ENCODE peak calls at places on chromosomes 7 and 10, in five cellular contexts. T, V, C, H and G are unnamed samples. For H3K9me3, the result is how much of the 10 kb centered on the place peaks cover.

GRCh38 chr10:29731760-29732159 is 97.0 kb upstream of the SVIL start:
- DNase-seq in T (no peak), V (no peak), C (no peak), H (no peak), G (no peak)

GRCh38 chr10:74314166-74314565 is 163.1 kb downstream of the ADK start:
- DNase-seq in T (no peak), V (no peak), C (no peak), H (no peak), G (no peak)

GRCh38 chr7:91913612-91914011 is 27.1 kb upstream of the AKAP9 start:
- DNase-seq in T (no peak), V (no peak), C (no peak), H (no peak), G (no peak)

GRCh38 chr10:59872892-59873463 is 33.4 kb downstream of the CCDC6 start:
- DNase-seq in T (no peak), V (no peak), C (no peak), H (peak), G (no peak)

GRCh38 chr10:2920638-2921037 is 146.7 kb upstream of the PFKP start:
- DNase-seq in T (no peak), V (no peak), C (no peak), H (no peak), G (no peak)

GRCh38 chr10:112585052-112585451 is 138.0 kb downstream of the VTI1A start:
- DNase-seq in T (no peak), V (peak), C (no peak), H (no peak), G (no peak)

GRCh38 chr7:107078517-107078966 is 34.0 kb downstream of the PRKAR2B start:
- DNase-seq in T (no peak), V (no peak), C (no peak), H (no peak), G (no peak)

GRCh38 chr7:149430197-149430596 is 30.7 kb downstream of the ZNF777 start:
- DNase-seq in T (no peak), V (no peak), C (no peak), H (no peak), G (no peak)

GRCh38 chr10:92241158-92241500 is 49.7 kb downstream of the CPEB3 start:
- DNase-seq in T (peak), V (no peak), C (peak), H (no peak), G (no peak)

DNA sequence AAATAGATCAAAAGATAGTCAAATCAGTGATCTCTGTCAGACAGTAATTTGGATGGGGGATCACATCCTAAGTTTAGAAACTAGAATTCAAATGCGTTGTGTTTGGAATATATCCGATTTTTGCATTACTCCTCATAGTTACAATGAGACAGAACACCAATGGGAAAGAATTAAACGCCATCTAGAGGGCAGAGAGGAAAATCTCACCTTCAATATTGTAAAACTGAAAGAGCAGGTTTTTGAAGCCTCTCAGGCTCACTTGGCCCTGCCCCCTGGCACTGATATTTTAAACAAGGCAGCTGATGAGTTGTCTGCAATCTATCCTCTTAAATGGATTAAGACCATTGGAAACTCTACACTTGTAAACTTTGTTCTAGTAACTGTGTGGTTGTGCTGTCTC is 17.7 kb downstream of the FRG2B start:
- DNase-seq in T (no peak), V (no peak), C (no peak), H (no peak), G (no peak)
- TF ChIP-seq CTCF in T (peak), V (no peak), C (peak), H (peak), G (no peak)

GRCh38 chr7:145959981-145960380 is 156.6 kb upstream of the CNTNAP2 start:
- DNase-seq in T (no peak), V (no peak), C (no peak), H (no peak), G (no peak)

GRCh38 chr7:145957160-145957890 is 159.3 kb upstream of the CNTNAP2 start:
- DNase-seq in T (no peak), V (no peak), C (no peak), H (no peak), G (no peak)
- H3K9me3 ChIP-seq in T (under half), V (under half), C (under half), H (under half), G (under half)

DNA sequence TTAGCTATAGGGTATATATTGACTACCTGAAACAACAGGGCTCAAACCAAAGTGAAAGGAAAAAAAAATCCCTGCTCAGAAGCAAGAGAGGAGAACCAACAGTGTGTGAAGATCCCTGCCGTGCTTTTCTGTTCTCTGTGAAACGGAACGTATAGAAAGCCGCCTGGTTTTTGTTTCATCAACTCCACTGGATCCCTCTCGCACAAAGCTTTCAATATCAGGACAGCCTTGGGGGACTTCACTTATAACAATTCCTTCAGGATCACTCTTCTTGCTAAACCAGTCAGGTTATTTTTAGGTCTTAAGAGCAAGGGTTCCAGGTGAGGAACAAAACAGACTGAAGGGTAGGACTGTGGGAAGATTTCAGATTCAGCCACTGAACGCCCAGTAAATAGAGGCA is 151.1 kb upstream of the CACNA2D1 start:
- DNase-seq in T (no peak), V (no peak), C (no peak), H (no peak), G (no peak)
- H3K27ac ChIP-seq in T (no peak), V (no peak), C (peak), H (no peak), G (no peak)

GRCh38 chr10:119620241-119620753 is 23.5 kb upstream of the TIAL1 start:
- DNase-seq in T (no peak), V (no peak), C (no peak), H (no peak), G (no peak)

GRCh38 chr10:119619215-119619614 is 22.5 kb upstream of the TIAL1 start:
- DNase-seq in T (no peak), V (no peak), C (no peak), H (no peak), G (no peak)

GRCh38 chr10:119614686-119615085 is 17.9 kb upstream of the TIAL1 start:
- DNase-seq in T (no peak), V (no peak), C (no peak), H (no peak), G (no peak)

GRCh38 chr10:119620771-119621384 is 24.1 kb upstream of the TIAL1 start:
- DNase-seq in T (no peak), V (no peak), C (no peak), H (no peak), G (no peak)

GRCh38 chr10:119616879-119617580 is 20.3 kb upstream of the TIAL1 start:
- DNase-seq in T (no peak), V (no peak), C (no peak), H (no peak), G (peak)
- TF ChIP-seq CTCF in T (no peak), V (no peak), C (no peak), H (no peak), G (no peak)

DNA sequence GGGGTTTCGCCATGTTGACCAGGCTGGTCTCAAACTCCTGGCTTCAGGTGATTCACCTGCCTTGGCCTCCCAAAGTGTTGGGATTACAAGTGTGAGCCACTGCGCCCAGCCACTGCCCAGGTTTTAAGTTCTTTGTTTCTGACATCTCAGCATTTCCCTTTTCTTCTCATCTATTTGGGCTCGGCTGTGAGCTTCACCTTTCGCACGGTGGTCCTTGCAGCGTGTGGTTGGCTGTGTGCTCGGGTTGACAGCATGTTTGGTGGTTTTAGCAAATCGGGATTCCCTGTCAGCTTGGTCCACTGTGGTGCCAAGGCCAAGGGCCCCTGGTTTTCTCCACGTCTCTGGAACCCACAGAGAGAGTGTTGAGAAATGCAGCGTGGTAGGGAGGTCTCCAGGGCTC is 138.8 kb downstream of the DNAJB6 start:
- DNase-seq in T (no peak), V (peak), C (no peak), H (no peak), G (no peak)
- H3K9me3 ChIP-seq in T (under half), V (under half), C (under half), H (under half), G (under half)

GRCh38 chr7:74059037-74059436 is 24.6 kb upstream of the LIMK1 start:
- DNase-seq in T (no peak), V (no peak), C (no peak), H (no peak), G (no peak)

GRCh38 chr7:74058486-74058885 is 25.1 kb upstream of the LIMK1 start:
- DNase-seq in T (no peak), V (no peak), C (no peak), H (no peak), G (no peak)

GRCh38 chr7:74057987-74058386 is 25.6 kb upstream of the LIMK1 start:
- DNase-seq in T (no peak), V (no peak), C (no peak), H (no peak), G (no peak)

GRCh38 chr7:74061840-74062539 is 21.6 kb upstream of the LIMK1 start:
- DNase-seq in T (peak), V (peak), C (no peak), H (peak), G (peak)

DNA sequence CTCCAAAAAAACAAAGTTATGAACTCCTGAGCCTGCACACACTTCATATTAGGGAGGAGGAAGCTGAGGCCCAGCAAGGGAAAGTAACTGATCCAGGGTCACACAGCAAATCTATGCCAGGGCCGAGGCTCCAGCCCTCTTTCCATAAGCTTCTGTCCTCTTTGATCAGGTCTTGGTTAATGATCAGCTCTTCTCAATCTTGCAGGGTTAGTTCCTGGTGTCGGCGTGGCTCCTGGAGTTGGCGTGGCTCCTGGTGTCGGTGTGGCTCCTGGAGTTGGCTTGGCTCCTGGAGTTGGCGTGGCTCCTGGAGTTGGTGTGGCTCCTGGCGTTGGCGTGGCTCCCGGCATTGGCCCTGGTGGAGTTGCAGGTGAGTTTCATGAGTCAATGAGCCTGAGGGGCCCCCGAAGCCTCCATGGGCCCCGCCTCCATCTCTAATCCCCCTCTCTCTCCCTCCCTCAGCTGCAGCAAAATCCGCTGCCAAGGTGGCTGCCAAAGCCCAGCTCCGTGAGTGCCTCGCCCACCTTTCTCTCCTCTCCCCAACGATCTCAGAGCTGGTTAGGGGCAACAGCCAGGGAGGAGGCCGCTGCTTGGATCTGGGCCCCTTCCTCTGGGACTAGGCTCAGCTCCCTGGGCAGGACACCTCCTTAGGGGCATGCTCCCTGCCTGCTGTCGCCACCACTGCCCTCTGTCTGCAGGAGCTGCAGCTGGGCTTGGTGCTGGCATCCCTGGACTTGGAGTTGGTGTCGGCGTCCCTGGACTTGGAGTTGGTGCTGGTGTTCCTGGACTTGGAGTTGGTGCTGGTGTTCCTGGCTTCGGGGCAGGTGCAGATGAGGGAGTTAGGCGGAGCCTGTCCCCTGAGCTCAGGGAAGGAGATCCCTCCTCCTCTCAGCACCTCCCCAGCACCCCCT is 23.7 kb upstream of the LIMK1 start:
- DNase-seq in T (peak), V (peak), C (peak), H (no peak), G (no peak)
- H3K27ac ChIP-seq in T (peak), V (peak), C (no peak), H (peak), G (no peak)

GRCh38 chr7:132757778-132758177 is 181.5 kb upstream of the PLXNA4 start:
- DNase-seq in T (no peak), V (no peak), C (no peak), H (no peak), G (no peak)

GRCh38 chr7:132752431-132752830 is 176.2 kb upstream of the PLXNA4 start:
- DNase-seq in T (no peak), V (no peak), C (no peak), H (no peak), G (no peak)

GRCh38 chr7:132756482-132756990 is 180.3 kb upstream of the PLXNA4 start:
- DNase-seq in T (no peak), V (no peak), C (no peak), H (no peak), G (no peak)

GRCh38 chr7:132758983-132759382 is 182.7 kb upstream of the PLXNA4 start:
- DNase-seq in T (no peak), V (no peak), C (no peak), H (no peak), G (no peak)

GRCh38 chr7:132755538-132756481 is 179.5 kb upstream of the PLXNA4 start:
- DNase-seq in T (no peak), V (no peak), C (no peak), H (no peak), G (no peak)
- TF ChIP-seq CTCF in T (no peak), V (no peak), C (peak), H (no peak), G (no peak)

GRCh38 chr7:123218866-123219265 is 19.1 kb upstream of the SLC13A1 start:
- DNase-seq in T (no peak), V (no peak), C (no peak), H (no peak), G (no peak)
- H3K9me3 ChIP-seq in T (under half), V (under half), C (under half), H (under half), G (under half)

GRCh38 chr10:69435966-69436520 is 15.2 kb upstream of the TSPAN15 start:
- DNase-seq in T (no peak), V (no peak), C (no peak), H (no peak), G (no peak)

GRCh38 chr10:69439813-69440506 is 11.3 kb upstream of the TSPAN15 start:
- DNase-seq in T (no peak), V (peak), C (peak), H (no peak), G (no peak)

GRCh38 chr10:69439350-69439739 is 11.9 kb upstream of the TSPAN15 start:
- DNase-seq in T (no peak), V (no peak), C (peak), H (no peak), G (no peak)

GRCh38 chr10:69437321-69438259 is 13.7 kb upstream of the TSPAN15 start:
- DNase-seq in T (no peak), V (no peak), C (no peak), H (no peak), G (no peak)

DNA sequence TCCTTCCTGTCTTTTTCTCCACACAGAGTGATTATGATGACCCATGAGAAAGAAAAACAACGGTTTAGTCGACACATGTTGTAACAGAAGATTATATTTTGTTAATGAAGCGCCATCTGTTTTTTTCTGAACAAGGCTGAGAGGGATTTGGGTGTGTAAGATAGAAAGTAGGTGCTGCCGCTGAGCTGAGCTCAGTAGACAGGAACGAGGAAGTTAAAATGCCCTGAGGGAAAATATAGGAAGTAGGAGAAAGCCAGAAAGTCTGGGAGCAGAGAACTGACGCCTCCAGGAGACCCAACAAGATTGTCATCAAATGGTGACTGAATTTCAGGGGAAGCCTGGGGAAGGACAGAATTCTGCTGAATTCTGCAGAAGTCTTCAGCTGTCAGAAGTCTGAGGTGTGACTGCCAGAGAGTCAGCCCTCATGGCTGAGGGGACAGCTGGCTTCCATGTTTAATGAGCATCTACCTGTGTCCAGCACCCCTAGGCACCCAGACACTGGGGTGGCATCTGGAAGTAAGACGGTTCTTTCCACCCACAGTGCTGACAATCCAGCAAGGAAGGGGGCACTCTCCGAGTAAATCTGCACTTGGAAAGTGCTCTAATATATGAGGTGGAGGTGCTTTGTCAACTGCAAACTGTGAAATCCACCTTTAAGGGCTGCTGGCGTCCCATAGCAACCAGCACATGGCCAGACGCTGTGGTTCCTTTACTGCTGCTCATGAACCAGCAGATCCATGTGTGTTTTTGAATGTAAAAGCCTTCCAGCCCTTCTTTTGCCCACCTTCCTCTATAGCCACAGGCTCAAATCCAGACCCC is 12.5 kb upstream of the TSPAN15 start:
- DNase-seq in T (no peak), V (peak), C (peak), H (no peak), G (no peak)
- H3K27ac ChIP-seq in T (peak), V (peak), C (peak), H (no peak), G (no peak)

GRCh38 chr7:99355098-99355497 is 19.4 kb upstream of the ARPC1B start:
- DNase-seq in T (no peak), V (no peak), C (no peak), H (no peak), G (no peak)
- TF ChIP-seq CTCF in T (no peak), V (no peak), C (no peak), H (no peak), G (no peak)